ENCODE peak calls at places on chromosome 17, in ten cellular contexts. G, O, X, D, N, W, F, A, M and Z are unnamed samples.

GRCh38 chr17:19335951-19336631 is 26.4 kb downstream of the B9D1 start:
- DNase-seq in M (no peak), X (no peak), A (no peak), F (no peak), O (no peak), G (no peak), D (no peak), W (no peak), N (no peak), Z (no peak)

GRCh38 chr17:30997842-30998241 is 27.0 kb downstream of the RNF135 start:
- DNase-seq in W (no peak), M (no peak), G (no peak), D (no peak), X (no peak), N (no peak), F (no peak), O (no peak), A (no peak), Z (no peak)

GRCh38 chr17:55266051-55266957 is 1.5 kb downstream of the HLF start:
- DNase-seq in O (no peak), D (no peak), X (peak; percentile 49), W (no peak), N (no peak), M (peak; percentile 5), F (no peak), G (no peak), A (no peak), Z (no peak)

GRCh38 chr17:73205326-73205980 is 12.6 kb downstream of the COG1 start:
- DNase-seq in M (no peak), N (no peak), D (no peak), O (no peak), W (no peak), F (no peak), A (peak; percentile 34), G (no peak), X (no peak), Z (no peak)

GRCh38 chr17:2778489-2778888 is 17.7 kb upstream of the RAP1GAP2 start:
- DNase-seq in F (no peak), N (no peak), D (no peak), O (no peak), X (no peak), A (no peak), M (no peak), W (no peak), G (no peak), Z (no peak)

GRCh38 chr17:57256708-57257112 is 387 bp downstream of the MSI2 start:
- DNase-seq in D (peak; percentile 12), F (peak; percentile 17), X (peak; percentile 51), W (no peak), M (peak; percentile 34), A (no peak), N (no peak), G (no peak), O (no peak), Z (no peak)

GRCh38 chr17:21279582-21279981 is 4.9 kb upstream of the MAP2K3 start:
- DNase-seq in F (no peak), W (no peak), A (no peak), O (no peak), X (no peak), N (no peak), G (no peak), D (no peak), M (no peak), Z (no peak)

GRCh38 chr17:74786411-74787097 is 10.4 kb upstream of the NAT9 start:
- DNase-seq in D (no peak), F (no peak), N (no peak), O (no peak), X (no peak), W (no peak), M (no peak), G (no peak), A (no peak), Z (no peak)

GRCh38 chr17:60311936-60312335 is 80.0 kb downstream of the USP32 start:
- DNase-seq in M (no peak), A (no peak), X (no peak), D (no peak), N (no peak), G (no peak), F (peak; percentile 56), W (no peak), O (no peak), Z (no peak)